ENCODE peak calls at places on chromosomes 11 and 22, in nine cellular contexts. E is CD8-positive, alpha-beta T cell; U is gastrocnemius medialis; R is A549; G is spleen; V is GM12878; L is uterus; F is heart right ventricle; N is upper lobe of left lung. H is an unnamed sample. For H3K4me1, the result is how much of the 10 kb centered on the place peaks cover.

GRCh38 chr11:129724866-129725265 is 90.8 kb upstream of the TMEM45B start:
- DNase-seq in E (no peak), U (no peak), R (no peak), G (no peak), V (no peak), L (no peak), F (no peak), N (no peak), H (no peak)

GRCh38 chr11:36009469-36009868 is 65.6 kb downstream of the LDLRAD3 start:
- DNase-seq in E (no peak), U (no peak), R (peak), G (no peak), V (no peak), L (no peak), F (no peak), N (no peak), H (no peak)

GRCh38 chr11:15602042-15602441 is 487.3 kb downstream of the INSC start:
- DNase-seq in E (no peak), U (no peak), R (no peak), G (no peak), V (no peak), L (no peak), F (no peak), N (no peak), H (no peak)

GRCh38 chr22:25475554-25476022 is 88.9 kb upstream of the GRK3 start:
- DNase-seq in E (no peak), U (no peak), R (no peak), G (no peak), V (no peak), L (no peak), F (peak), N (peak), H (no peak)

GRCh38 chr11:18650859-18651557 is 16.9 kb upstream of the SPTY2D1 start:
- DNase-seq in E (peak), U (peak), R (no peak), G (no peak), V (peak), L (no peak), F (no peak), N (peak), H (peak)

GRCh38 chr11:75077316-75077715 is 19.4 kb downstream of the OR2AT4 start:
- DNase-seq in E (no peak), U (no peak), R (no peak), G (no peak), V (no peak), L (no peak), F (no peak), N (no peak), H (no peak)

GRCh38 chr11:68118753-68119448 is 2.3 kb downstream of the CHKA start:
- DNase-seq in E (no peak), U (no peak), R (no peak), G (no peak), V (peak), L (no peak), F (no peak), N (no peak), H (peak)

GRCh38 chr11:58968251-58968711 is 29.0 kb downstream of the GLYATL1 start:
- DNase-seq in E (no peak), U (no peak), R (no peak), G (no peak), V (no peak), L (no peak), F (no peak), N (no peak), H (peak)

GRCh38 chr11:125593113-125593761 is 585 bp downstream of the STT3A start:
- DNase-seq in E (no peak), U (no peak), R (peak), G (no peak), V (no peak), L (no peak), F (no peak), N (peak), H (no peak)

GRCh38 chr11:19100885-19101284 is 16.1 kb upstream of the ZDHHC13 start:
- DNase-seq in E (no peak), U (no peak), R (no peak), G (no peak), V (no peak), L (no peak), F (no peak), N (no peak), H (no peak)

GRCh38 chr11:104206936-104207335 is 43.0 kb upstream of the PDGFD start:
- DNase-seq in E (no peak), U (no peak), R (no peak), G (no peak), V (no peak), L (no peak), F (no peak), N (no peak), H (no peak)

GRCh38 chr11:33742249-33742851 is 6.1 kb upstream of the CD59 start:
- DNase-seq in E (no peak), U (no peak), R (no peak), G (no peak), V (no peak), L (no peak), F (no peak), N (no peak), H (no peak)

GRCh38 chr22:32444068-32444467 is 20.2 kb downstream of the BPIFC start:
- DNase-seq in E (no peak), U (no peak), R (peak), G (no peak), V (no peak), L (no peak), F (no peak), N (no peak), H (no peak)
- TF ChIP-seq CTCF in E (no peak), U (no peak), R (peak), G (no peak), V (peak), L (no peak), F (peak), N (no peak), H (no peak)

DNA sequence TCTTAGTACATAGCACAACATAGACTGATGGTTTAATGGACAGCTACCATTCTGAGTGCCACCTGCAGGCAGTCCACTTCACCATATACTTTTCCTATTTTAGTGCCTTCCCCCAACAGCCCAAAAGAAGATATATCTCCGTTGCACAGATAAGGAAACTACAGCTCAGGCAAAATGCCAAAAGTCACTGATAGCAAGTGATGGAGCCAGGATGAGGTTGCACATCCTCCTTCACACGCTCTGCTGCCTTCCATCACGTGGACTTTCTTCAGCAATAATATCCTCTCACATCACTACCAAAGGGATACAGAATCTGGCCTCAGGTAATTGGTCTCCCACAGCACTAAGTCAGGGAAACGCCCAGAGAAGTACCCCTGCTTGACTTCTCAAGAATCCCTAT is 7.5 kb downstream of the TCF20 start:
- DNase-seq in E (no peak), U (no peak), R (no peak), G (no peak), V (peak), L (no peak), F (no peak), N (no peak), H (no peak)
- H3K27ac ChIP-seq in E (no peak), U (no peak), R (no peak), G (no peak), V (no peak), L (no peak), F (no peak), N (no peak), H (no peak)

GRCh38 chr22:44678980-44679647 is 22.9 kb upstream of the PRR5 start:
- DNase-seq in E (no peak), U (no peak), R (no peak), G (no peak), V (no peak), L (no peak), F (no peak), N (no peak), H (no peak)
- H3K4me1 ChIP-seq in E (under half), U (under half), R (under half), G (under half), V (under half), L (under half), F (under half), N (under half), H (under half)

GRCh38 chr11:63791495-63792167 is 21.6 kb upstream of the SPINDOC start:
- DNase-seq in E (no peak), U (no peak), R (no peak), G (no peak), V (no peak), L (no peak), F (no peak), N (no peak), H (no peak)
- TF ChIP-seq CTCF in E (no peak), U (no peak), R (no peak), G (no peak), V (no peak), L (no peak), F (no peak), N (no peak), H (no peak)

GRCh38 chr22:38997518-38997917 is 15.4 kb downstream of the APOBEC3B start:
- DNase-seq in E (no peak), U (no peak), R (no peak), G (no peak), V (no peak), L (no peak), F (no peak), N (no peak), H (no peak)

GRCh38 chr22:39007177-39007576 is 6.9 kb upstream of the APOBEC3C start:
- DNase-seq in E (no peak), U (no peak), R (no peak), G (no peak), V (no peak), L (no peak), F (no peak), N (no peak), H (no peak)

GRCh38 chr22:39003165-39003638 is 10.9 kb upstream of the APOBEC3C start:
- DNase-seq in E (peak), U (peak), R (peak), G (peak), V (peak), L (peak), F (peak), N (peak), H (peak)
- H3K27ac ChIP-seq in E (no peak), U (no peak), R (no peak), G (no peak), V (no peak), L (no peak), F (no peak), N (no peak), H (no peak)

GRCh38 chr11:11584446-11584810 is 37.4 kb downstream of the GALNT18 start:
- DNase-seq in E (no peak), U (no peak), R (peak), G (no peak), V (no peak), L (no peak), F (no peak), N (peak), H (no peak)
- H3K4me1 ChIP-seq in E (under half), U (half or more), R (under half), G (under half), V (under half), L (under half), F (half or more), N (under half), H (under half)

DNA sequence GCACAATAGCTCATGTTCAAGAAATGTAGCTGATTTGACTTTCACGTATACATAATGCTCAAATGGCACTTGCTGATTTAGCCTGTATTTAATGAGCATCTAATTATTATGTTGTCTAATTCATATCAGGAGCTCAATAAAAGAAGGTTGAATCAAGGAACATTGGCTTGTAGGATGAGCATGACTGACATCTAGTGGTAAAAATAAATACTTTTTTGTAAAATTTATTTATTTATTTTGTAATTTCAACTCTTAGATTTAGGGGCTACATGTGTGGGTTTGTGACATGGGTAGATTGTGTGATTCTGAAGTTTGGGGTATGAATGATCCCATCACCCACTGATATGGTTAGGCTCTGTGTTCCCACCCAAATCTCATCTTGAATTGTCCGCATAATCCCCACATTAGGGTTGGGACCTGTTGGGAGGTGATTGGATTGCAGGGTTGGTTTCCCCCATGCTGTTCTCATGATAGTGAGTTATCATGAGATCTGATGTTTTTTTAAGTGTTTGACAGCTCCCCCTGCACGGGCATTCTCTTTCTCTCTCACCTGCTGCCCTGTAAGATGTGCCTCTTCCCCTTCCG is 1.7 kb upstream of the OR52E5 start:
- DNase-seq in E (no peak), U (no peak), R (peak), G (no peak), V (peak), L (no peak), F (no peak), N (no peak), H (no peak)
- TF ChIP-seq CTCF in E (peak), U (no peak), R (peak), G (no peak), V (peak), L (no peak), F (peak), N (peak), H (peak)

DNA sequence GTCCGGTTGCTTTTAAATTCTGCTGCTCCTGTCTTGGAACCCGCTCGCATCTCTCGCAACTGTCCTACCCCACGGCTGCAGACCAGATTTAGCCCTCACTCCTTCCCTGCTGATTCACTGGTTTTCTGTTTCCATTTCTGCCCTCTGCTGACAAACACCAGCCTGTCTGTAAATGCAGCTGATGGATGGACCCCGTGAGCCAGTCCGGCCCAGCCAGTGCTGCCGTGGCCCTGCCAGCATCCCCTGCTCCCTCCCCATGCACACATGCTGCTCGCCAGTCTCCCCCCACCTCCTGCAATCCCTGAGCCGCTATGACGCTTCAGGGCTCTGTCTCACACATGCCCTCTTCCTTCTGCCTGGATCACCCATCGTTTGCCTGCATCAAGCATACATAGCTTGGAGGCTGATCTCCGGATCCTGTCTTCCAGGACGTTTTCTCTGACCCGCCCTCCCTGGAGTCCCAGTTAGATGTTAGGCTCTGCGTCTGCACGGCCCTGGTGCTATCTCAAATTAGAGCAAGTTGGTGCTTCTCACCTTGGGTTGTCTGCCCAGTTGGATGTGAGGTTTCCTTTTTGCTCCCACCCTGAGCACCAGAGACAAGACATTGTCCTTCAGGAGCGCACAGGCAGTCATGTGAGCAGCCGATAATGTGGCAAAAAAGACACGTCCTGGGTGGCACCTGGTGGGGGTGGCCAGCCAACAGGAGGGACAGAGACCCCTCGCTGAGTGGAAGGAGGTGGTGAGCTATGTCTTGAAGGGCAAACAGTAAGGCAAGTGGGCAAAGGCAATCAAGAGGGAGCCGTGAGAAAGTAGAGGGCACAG is 4.3 kb upstream of the ACR start:
- DNase-seq in E (no peak), U (peak), R (no peak), G (peak), V (no peak), L (peak), F (peak), N (peak), H (peak)
- H3K27ac ChIP-seq in E (no peak), U (no peak), R (no peak), G (no peak), V (no peak), L (no peak), F (no peak), N (no peak), H (no peak)

DNA sequence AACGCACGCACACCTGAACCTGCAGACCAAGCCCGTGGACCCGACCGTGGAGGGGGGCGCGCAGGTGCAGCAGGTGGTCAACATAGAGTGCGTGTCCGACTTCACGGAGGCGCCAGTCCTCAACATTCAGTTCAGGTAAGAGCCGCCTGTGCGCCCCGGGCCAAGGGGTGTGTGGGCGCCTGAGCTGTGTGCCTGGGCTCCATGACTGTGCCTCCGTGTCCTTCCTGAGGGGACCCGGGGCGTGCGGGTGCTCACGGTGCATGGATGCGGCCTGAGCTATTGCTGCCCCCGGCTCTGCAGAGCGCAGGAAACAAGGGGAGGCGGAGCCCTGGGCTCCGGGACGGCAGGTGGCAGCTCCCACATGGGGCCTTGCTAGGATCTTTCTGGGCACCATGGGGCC is 28.5 kb downstream of the MUC6 start:
- DNase-seq in E (no peak), U (no peak), R (no peak), G (no peak), V (no peak), L (no peak), F (no peak), N (no peak), H (no peak)
- H3K4me1 ChIP-seq in E (under half), U (under half), R (under half), G (under half), V (under half), L (under half), F (under half), N (under half), H (under half)

H was measured in body of pancreas.